ENCODE peak calls at places on chromosomes 1 and 21, in seven cellular contexts. W is CD8-positive, alpha-beta memory T cell; B is cardiac muscle cell; F is psoas muscle; Z is ovary; L is ascending aorta; O is esophagus squamous epithelium. R is an unnamed sample. For H3K4me1, the result is how much of the 10 kb centered on the place peaks cover.

GRCh38 chr1:54051936-54052469 is 1.0 kb downstream of the TMEM59 start:
- DNase-seq in O (no peak), F (no peak), L (no peak), Z (no peak), W (no peak), B (peak), R (no peak)

GRCh38 chr1:24724345-24725208 is 20.7 kb upstream of the CLIC4 start:
- DNase-seq in O (no peak), W (no peak), Z (peak), L (no peak), F (no peak), B (peak), R (no peak)

GRCh38 chr21:36134820-36135390 is at the start of gene CBR3:
- DNase-seq in B (peak), O (no peak), Z (peak), W (peak), F (peak), L (peak), R (peak)

GRCh38 chr1:236063919-236064673 is 794 bp downstream of the NID1 start:
- DNase-seq in O (no peak), F (peak), L (peak), Z (peak), W (peak), B (peak), R (peak)

GRCh38 chr1:173330149-173330951 is 123.2 kb upstream of the TNFSF4 start:
- DNase-seq in Z (no peak), W (no peak), O (no peak), L (no peak), F (no peak), B (peak), R (no peak)

GRCh38 chr1:233993651-233994050 is 89.2 kb downstream of the SLC35F3 start:
- DNase-seq in Z (no peak), W (no peak), L (no peak), O (no peak), F (no peak), B (no peak), R (no peak)

GRCh38 chr1:91742848-91743292 is 143.1 kb downstream of the TGFBR3 start:
- DNase-seq in O (no peak), Z (peak), W (no peak), B (peak), L (peak), F (peak), R (no peak)

GRCh38 chr1:180973360-180973759 is 49.3 kb downstream of the STX6 start:
- DNase-seq in F (no peak), W (no peak), L (no peak), B (no peak), O (no peak), Z (no peak), R (no peak)

GRCh38 chr1:228354390-228355320 is 52.0 kb downstream of the TRIM11 start:
- DNase-seq in B (no peak), L (no peak), W (no peak), F (no peak), O (no peak), Z (no peak), R (no peak)

GRCh38 chr1:173405758-173406344 is 71.3 kb upstream of the PRDX6 start:
- DNase-seq in O (no peak), B (peak), F (no peak), Z (no peak), W (no peak), L (no peak), R (no peak)

GRCh38 chr21:24895885-24896734 is 711.2 kb downstream of the MRPL39 start:
- DNase-seq in L (no peak), B (peak), Z (no peak), O (no peak), F (no peak), W (no peak), R (no peak)

GRCh38 chr21:35873441-35873840 is 186.9 kb downstream of the SETD4 start:
- DNase-seq in W (no peak), L (no peak), F (no peak), Z (no peak), O (no peak), B (no peak), R (no peak)

GRCh38 chr21:32359719-32360260 is 33.0 kb downstream of the URB1 start:
- DNase-seq in Z (no peak), B (no peak), L (no peak), F (no peak), O (no peak), W (no peak), R (no peak)

GRCh38 chr1:108644984-108645383 is 15.9 kb downstream of the HENMT1 start:
- DNase-seq in L (no peak), F (no peak), Z (no peak), W (peak), B (no peak), O (no peak), R (no peak)

GRCh38 chr1:229597877-229598276 is 28.0 kb downstream of the TAF5L start:
- DNase-seq in L (no peak), F (no peak), O (no peak), Z (no peak), W (no peak), B (peak), R (no peak)

GRCh38 chr1:116724765-116725375 is 29.4 kb upstream of the CD2 start:
- DNase-seq in B (peak), Z (no peak), F (no peak), O (peak), W (peak), L (no peak), R (peak)

GRCh38 chr21:42463861-42464515 is 32.0 kb downstream of the RSPH1 start:
- DNase-seq in F (peak), Z (no peak), L (no peak), B (peak), W (peak), O (no peak), R (no peak)

GRCh38 chr1:86441581-86441980 is 17.6 kb downstream of the CLCA2 start:
- DNase-seq in B (no peak), F (no peak), L (no peak), W (peak), O (no peak), Z (no peak), R (no peak)

GRCh38 chr1:200150721-200151120 is 123.2 kb downstream of the NR5A2 start:
- DNase-seq in L (no peak), O (no peak), B (peak), F (no peak), Z (no peak), W (no peak), R (no peak)

GRCh38 chr1:110338200-110339039 is 757 bp upstream of the RBM15 start:
- DNase-seq in O (peak), W (peak), B (peak), L (peak), F (peak), Z (peak), R (peak)

GRCh38 chr1:42947137-42947536 is 11.5 kb downstream of the SLC2A1 start:
- DNase-seq in L (no peak), B (no peak), Z (no peak), O (no peak), F (no peak), W (no peak), R (no peak)

GRCh38 chr1:46519209-46519608 is 29.6 kb downstream of the DMBX1 start:
- DNase-seq in F (no peak), Z (no peak), O (no peak), B (no peak), L (no peak), W (no peak), R (no peak)

GRCh38 chr1:235083589-235084323 is 44.9 kb downstream of the TOMM20 start:
- DNase-seq in Z (peak), O (peak), F (peak), B (peak), L (peak), W (peak), R (peak)

GRCh38 chr1:40692429-40692905 is 963 bp downstream of the NFYC start:
- DNase-seq in Z (no peak), O (no peak), W (no peak), L (peak), F (no peak), B (peak), R (no peak)

GRCh38 chr1:40689737-40690136 is 1.8 kb upstream of the NFYC start:
- DNase-seq in L (no peak), O (no peak), W (no peak), B (no peak), F (no peak), Z (no peak), R (no peak)

GRCh38 chr1:40691538-40692428 is at the start of gene NFYC:
- DNase-seq in Z (peak), L (peak), F (peak), O (peak), B (peak), W (peak), R (peak)

GRCh38 chr1:40693425-40693824 is 1.9 kb downstream of the NFYC start:
- DNase-seq in Z (no peak), W (no peak), O (no peak), L (no peak), F (no peak), B (no peak), R (no peak)

DNA sequence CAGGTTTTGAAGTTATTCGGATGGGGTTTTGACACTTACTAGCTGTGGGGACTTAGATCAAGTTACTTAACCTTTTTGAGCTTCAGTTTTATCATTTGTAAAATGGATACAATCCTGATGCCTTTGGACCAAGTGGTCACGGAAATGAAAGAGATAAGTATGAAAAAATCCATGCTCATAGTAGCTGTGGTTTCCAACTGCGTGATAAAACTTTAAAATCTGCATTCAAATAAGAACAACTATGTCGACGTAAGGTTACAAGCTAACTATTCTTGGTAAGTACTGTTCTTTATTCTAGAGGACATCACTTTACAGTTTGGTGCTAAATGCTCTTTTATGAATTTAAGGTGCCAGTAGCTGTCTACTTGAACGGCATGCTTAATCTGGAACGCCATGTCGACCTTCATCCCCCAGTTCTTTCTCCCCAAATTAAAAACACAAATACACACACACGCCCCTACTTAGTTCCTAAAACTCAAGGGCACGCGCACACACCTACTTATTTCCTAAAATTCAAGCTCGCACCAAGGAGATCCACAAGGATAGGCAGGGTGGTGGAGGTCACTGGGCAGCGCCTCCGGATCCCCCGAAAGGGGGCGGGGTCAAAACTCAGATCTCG is 476 bp upstream of the NFYC start:
- DNase-seq in Z (no peak), B (no peak), F (no peak), L (no peak), O (no peak), W (no peak), R (no peak)
- H3K4me1 ChIP-seq in Z (under half), B (under half), F (under half), L (under half), O (under half), W (under half), R (under half)

DNA sequence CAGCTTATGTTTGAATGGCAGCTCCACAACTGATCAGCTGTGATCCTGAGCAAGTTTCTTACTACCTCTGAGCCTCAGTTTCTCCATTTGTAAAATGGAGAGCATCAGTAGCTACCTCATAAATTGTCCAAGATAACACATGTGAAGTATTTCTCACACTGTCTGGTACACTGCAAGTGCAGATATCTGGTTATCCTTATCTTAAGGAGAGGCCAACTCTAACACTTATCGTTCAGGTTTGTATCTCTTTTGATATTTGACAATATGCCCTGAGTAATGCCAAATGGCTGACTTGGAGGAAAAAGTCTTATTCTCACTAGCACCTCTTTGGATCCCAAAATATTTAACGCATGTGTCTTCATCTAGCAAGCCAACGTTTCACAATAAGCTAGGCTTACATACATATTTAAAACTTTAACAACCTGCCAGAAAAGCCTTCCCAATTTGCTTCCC is 2.7 kb downstream of the CSRP1 start:
- DNase-seq in O (no peak), W (no peak), L (no peak), F (no peak), B (peak), Z (no peak), R (no peak)
- H3K4me1 ChIP-seq in O (half or more), W (under half), L (half or more), F (under half), B (under half), Z (under half), R (under half)

DNA sequence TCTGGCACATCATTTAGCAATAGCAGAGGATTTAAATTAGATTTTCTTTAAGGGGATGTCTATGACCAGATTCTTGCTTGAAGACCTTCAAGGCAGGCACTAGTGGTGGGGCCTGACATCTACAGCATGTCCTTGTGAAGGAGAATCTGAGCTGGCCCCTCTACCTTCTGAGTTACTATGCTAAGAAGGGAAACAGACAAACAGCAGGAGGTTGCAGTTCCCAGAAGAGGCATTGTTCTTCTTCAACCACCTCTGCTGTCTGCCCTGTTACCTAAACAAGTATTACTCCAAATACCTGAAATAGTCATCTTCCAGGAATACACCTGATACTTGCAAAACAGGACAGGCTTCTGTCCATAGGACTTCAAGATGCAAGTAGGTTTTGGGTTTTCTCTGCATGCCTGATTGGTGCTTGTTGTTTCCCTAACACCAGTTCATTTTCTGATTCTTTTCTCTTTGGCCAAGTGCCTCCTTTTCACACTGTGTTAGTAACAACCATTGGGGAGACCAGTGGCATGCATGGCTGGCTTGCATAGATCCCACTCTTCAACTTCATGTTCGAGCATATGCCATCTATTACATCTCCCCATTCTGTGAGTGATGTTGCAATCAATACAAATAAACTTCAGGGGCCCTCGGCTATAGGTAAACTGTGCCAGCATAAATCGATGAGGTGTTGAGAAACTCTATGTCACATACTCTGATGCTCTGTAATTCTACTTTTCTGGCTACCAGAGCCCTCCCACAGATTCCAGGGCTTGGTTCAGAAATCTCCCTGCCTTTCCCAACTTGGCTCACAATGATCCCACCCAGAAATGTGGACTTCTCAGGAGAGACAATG is 93.0 kb upstream of the DUSP10 start:
- DNase-seq in L (no peak), W (no peak), Z (no peak), O (no peak), B (no peak), F (no peak), R (no peak)
- H3K4me1 ChIP-seq in L (under half), W (under half), Z (under half), O (under half), B (under half), F (under half), R (under half)

GRCh38 chr1:204336642-204337041 is 23.1 kb downstream of the PLEKHA6 start:
- DNase-seq in B (no peak), L (no peak), W (no peak), F (no peak), Z (no peak), O (no peak), R (no peak)
- H3K4me1 ChIP-seq in B (under half), L (under half), W (under half), F (under half), Z (under half), O (under half), R (under half)

R was measured in pancreas.